ENCODE peak calls at places on chromosomes 4 and X, in four cellular contexts. One of them, this sample, is unnamed.

GRCh38 chr4:13159041-13159620 is 325.0 kb downstream of the RAB28 start:
- DNase-seq in kidney: no peak
- DNase-seq in right cardiac atrium: no peak
- DNase-seq in OCI-LY7: no peak
- DNase-seq in this sample: no peak

GRCh38 chr4:156609421-156609820 is 362.2 kb downstream of the PDGFC start:
- DNase-seq in kidney: no peak
- DNase-seq in OCI-LY7: no peak
- DNase-seq in right cardiac atrium: peak; percentile 41
- DNase-seq in this sample: no peak

GRCh38 chr4:142367326-142368188 is 478.5 kb downstream of the INPP4B start:
- DNase-seq in OCI-LY7: no peak
- DNase-seq in kidney: no peak
- DNase-seq in right cardiac atrium: no peak
- DNase-seq in this sample: no peak

GRCh38 chr4:110195561-110196205 is 2.7 kb downstream of the ELOVL6 start:
- DNase-seq in right cardiac atrium: no peak
- DNase-seq in kidney: no peak
- DNase-seq in OCI-LY7: peak; percentile 48
- DNase-seq in this sample: no peak

GRCh38 chrX:39773923-39774803 is 323.6 kb downstream of the BCOR start:
- DNase-seq in kidney: no peak
- DNase-seq in right cardiac atrium: no peak
- DNase-seq in OCI-LY7: no peak
- DNase-seq in this sample: no peak

GRCh38 chr4:15562114-15562513 is 92.4 kb downstream of the CC2D2A start:
- DNase-seq in right cardiac atrium: no peak
- DNase-seq in OCI-LY7: no peak
- DNase-seq in kidney: no peak
- DNase-seq in this sample: no peak

GRCh38 chr4:139791681-139792080 is 126.1 kb downstream of the MGST2 start:
- DNase-seq in kidney: no peak
- DNase-seq in right cardiac atrium: no peak
- DNase-seq in OCI-LY7: no peak
- DNase-seq in this sample: no peak

GRCh38 chr4:174539571-174539970 is 17.3 kb upstream of the HPGD start:
- DNase-seq in OCI-LY7: no peak
- DNase-seq in right cardiac atrium: no peak
- DNase-seq in kidney: no peak
- DNase-seq in this sample: no peak

GRCh38 chr4:121814756-121815155 is 8.9 kb downstream of the CCNA2 start:
- DNase-seq in kidney: no peak
- DNase-seq in OCI-LY7: no peak
- DNase-seq in right cardiac atrium: no peak
- DNase-seq in this sample: no peak

GRCh38 chrX:152428089-152428488 is 23.0 kb downstream of the GABRA3 start:
- DNase-seq in OCI-LY7: no peak
- DNase-seq in right cardiac atrium: no peak
- DNase-seq in kidney: no peak
- DNase-seq in this sample: no peak

GRCh38 chr4:113051361-113051760 is 1.9 kb downstream of the ANK2 start:
- DNase-seq in right cardiac atrium: no peak
- DNase-seq in kidney: no peak
- DNase-seq in OCI-LY7: no peak
- DNase-seq in this sample: no peak

GRCh38 chrX:20029728-20030127 is 38.9 kb upstream of the BCLAF3 start:
- DNase-seq in kidney: no peak
- DNase-seq in OCI-LY7: no peak
- DNase-seq in right cardiac atrium: no peak
- DNase-seq in this sample: no peak

GRCh38 chr4:8688041-8688907 is 95.7 kb downstream of the CPZ start:
- DNase-seq in kidney: peak; percentile 58
- DNase-seq in OCI-LY7: no peak
- DNase-seq in right cardiac atrium: no peak
- DNase-seq in this sample: no peak

GRCh38 chr4:150115851-150116250 is 37.6 kb downstream of the DCLK2 start:
- DNase-seq in right cardiac atrium: no peak
- DNase-seq in OCI-LY7: no peak
- DNase-seq in kidney: no peak
- DNase-seq in this sample: no peak

GRCh38 chr4:185142563-185142910 is 529 bp upstream of the SLC25A4 start:
- DNase-seq in OCI-LY7: no peak
- DNase-seq in right cardiac atrium: no peak
- DNase-seq in kidney: no peak
- DNase-seq in this sample: no peak

GRCh38 chr4:185143596-185143969 is 517 bp downstream of the SLC25A4 start:
- DNase-seq in kidney: peak; percentile 78
- DNase-seq in right cardiac atrium: peak; percentile 86
- DNase-seq in OCI-LY7: peak; percentile 56
- DNase-seq in this sample: peak; percentile 44

GRCh38 chr4:185142911-185143595 is at the start of gene SLC25A4:
- DNase-seq in OCI-LY7: peak; percentile 93
- DNase-seq in right cardiac atrium: peak; percentile 97
- DNase-seq in kidney: peak; percentile 95
- DNase-seq in this sample: peak; percentile 86

GRCh38 chr4:185145572-185145971 is 2.5 kb downstream of the SLC25A4 start:
- DNase-seq in right cardiac atrium: peak; percentile 79
- DNase-seq in kidney: peak; percentile 78
- DNase-seq in OCI-LY7: no peak
- DNase-seq in this sample: no peak

DNA sequence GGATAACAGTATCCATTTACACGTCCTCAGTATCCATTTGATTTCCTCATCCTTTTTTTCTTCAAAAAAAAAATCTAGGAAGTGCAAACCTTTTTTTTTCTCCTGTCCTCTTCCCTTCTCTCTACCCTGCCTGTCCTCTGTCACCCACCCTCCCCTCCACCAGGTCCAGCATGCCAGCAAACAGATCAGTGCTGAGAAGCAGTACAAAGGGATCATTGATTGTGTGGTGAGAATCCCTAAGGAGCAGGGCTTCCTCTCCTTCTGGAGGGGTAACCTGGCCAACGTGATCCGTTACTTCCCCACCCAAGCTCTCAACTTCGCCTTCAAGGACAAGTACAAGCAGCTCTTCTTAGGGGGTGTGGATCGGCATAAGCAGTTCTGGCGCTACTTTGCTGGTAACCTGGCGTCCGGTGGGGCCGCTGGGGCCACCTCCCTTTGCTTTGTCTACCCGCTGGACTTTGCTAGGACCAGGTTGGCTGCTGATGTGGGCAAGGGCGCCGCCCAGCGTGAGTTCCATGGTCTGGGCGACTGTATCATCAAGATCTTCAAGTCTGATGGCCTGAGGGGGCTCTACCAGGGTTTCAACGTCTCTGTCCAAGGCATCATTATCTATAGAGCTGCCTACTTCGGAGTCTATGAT is 1.7 kb downstream of the SLC25A4 start:
- DNase-seq in kidney: no peak
- DNase-seq in OCI-LY7: no peak
- DNase-seq in right cardiac atrium: peak; percentile 64
- DNase-seq in this sample: no peak
- H3K4me3 ChIP-seq in kidney: peak overlapping the region; percentile 81
- H3K4me3 ChIP-seq in OCI-LY7: no peak overlapping the region
- H3K4me3 ChIP-seq in right cardiac atrium: peak overlapping the region; percentile 53
- H3K4me3 ChIP-seq in this sample: no peak overlapping the region

DNA sequence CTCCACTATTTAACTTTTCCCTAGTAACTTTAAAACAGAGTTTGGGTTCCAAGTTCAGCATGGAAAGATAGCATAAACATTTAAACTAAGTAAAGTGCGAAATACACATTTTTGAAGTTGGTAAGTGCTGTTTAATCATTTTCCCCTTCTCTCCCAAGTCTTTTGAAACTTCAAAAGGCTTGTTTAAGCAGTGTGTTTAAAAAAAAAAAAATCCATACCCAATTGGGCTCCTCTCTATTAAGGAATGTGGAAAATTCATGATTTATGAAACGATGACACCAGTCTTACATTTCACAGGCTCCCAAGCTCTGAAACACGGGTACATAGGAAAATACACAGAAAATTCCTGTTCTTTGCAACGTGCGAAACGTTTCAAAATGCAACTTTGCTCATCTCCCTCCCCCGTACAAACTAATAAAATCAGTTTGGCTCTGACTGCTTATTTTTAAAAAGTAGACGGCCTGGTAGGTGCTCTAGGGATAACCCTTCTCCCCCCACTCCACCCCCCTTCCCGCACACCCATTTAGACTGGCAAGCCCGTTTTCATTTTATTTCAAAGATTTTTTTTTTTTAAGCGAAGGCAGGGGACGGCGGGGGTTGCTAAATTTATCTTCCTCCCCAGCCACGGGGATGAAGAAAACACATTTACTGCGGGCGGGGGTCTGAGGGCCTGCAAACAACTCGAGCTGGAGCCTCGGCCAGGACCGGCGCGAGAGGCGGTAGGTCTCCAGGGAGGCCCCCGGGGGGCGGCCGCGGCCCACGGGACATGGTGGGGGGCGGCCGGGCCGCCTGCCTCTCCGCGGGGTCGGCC is 789 bp upstream of the ZFX start:
- DNase-seq in kidney: no peak
- DNase-seq in right cardiac atrium: no peak
- DNase-seq in OCI-LY7: peak; percentile 43
- DNase-seq in this sample: peak; percentile 58
- H3K4me1 ChIP-seq in kidney: peaks cover 5% of the 10 kb centered on the region
- H3K4me1 ChIP-seq in right cardiac atrium: peaks cover 5% of the 10 kb centered on the region
- H3K4me1 ChIP-seq in OCI-LY7: peaks cover 48% of the 10 kb centered on the region
- H3K4me1 ChIP-seq in this sample: peaks cover 14% of the 10 kb centered on the region

GRCh38 chrX:1496076-1496475 is 40.9 kb downstream of the P2RY8 start:
- DNase-seq in kidney: peak; percentile 22
- DNase-seq in OCI-LY7: peak; percentile 46
- DNase-seq in right cardiac atrium: no peak
- DNase-seq in this sample: no peak
- H3K4me3 ChIP-seq in kidney: no peak overlapping the region
- H3K4me3 ChIP-seq in OCI-LY7: peak overlapping the region; percentile 73
- H3K4me3 ChIP-seq in right cardiac atrium: no peak overlapping the region
- H3K4me3 ChIP-seq in this sample: no peak overlapping the region

DNA sequence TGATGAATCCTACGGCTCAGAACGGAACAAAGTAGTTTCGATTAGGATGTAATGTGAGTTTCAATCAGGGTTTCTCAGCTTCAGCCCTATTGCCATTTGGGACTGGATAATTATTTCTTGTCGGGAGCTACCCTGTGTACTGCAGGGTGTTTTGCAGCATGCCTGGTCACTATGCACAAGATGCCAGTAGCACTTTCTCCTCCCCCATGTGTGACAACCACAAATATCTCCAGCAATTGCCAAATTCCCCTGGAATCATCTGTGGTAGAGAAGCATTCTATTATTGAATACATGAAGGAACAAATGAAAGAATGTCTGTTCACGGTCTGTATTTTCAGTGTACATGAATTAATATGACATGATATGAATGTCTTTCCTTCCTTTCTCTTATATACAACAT is 782.9 kb upstream of the FTHL17 start:
- DNase-seq in right cardiac atrium: no peak
- DNase-seq in kidney: no peak
- DNase-seq in OCI-LY7: no peak
- DNase-seq in this sample: no peak
- H3K4me1 ChIP-seq in right cardiac atrium: no peaks in the 10 kb centered on the region
- H3K4me1 ChIP-seq in kidney: no peaks in the 10 kb centered on the region
- H3K4me1 ChIP-seq in OCI-LY7: no peaks in the 10 kb centered on the region
- H3K4me1 ChIP-seq in this sample: no peaks in the 10 kb centered on the region

GRCh38 chr4:103092245-103092644 is 7.4 kb downstream of the BDH2 start:
- DNase-seq in OCI-LY7: no peak
- DNase-seq in right cardiac atrium: no peak
- DNase-seq in kidney: no peak
- DNase-seq in this sample: no peak
- H3K4me3 ChIP-seq in OCI-LY7: no peak overlapping the region
- H3K4me3 ChIP-seq in right cardiac atrium: no peak overlapping the region
- H3K4me3 ChIP-seq in kidney: no peak overlapping the region
- H3K4me3 ChIP-seq in this sample: no peak overlapping the region